ENCODE peak calls at places on chromosome 21, in five cellular contexts. J is GM23338, Z is tibial nerve, P is suprapubic skin, Y is A549. U is an unnamed sample.
A peak's percentile ranks its signal among the peaks of the same experiment; 100 is the strongest.

GRCh38 chr21:35933466-35933865 is 126.9 kb downstream of the SETD4 start:
- DNase-seq in J (peak; percentile 52), P (peak; percentile 87), Y (no peak), Z (peak; percentile 60), U (peak; percentile 76)

GRCh38 chr21:15935530-15935929 is 205.7 kb downstream of the USP25 start:
- DNase-seq in P (no peak), Y (no peak), J (no peak), Z (no peak), U (no peak)

GRCh38 chr21:36980280-36981048 is 14.0 kb upstream of the HLCS start:
- DNase-seq in Y (no peak), Z (no peak), J (peak; percentile 65), P (peak; percentile 64), U (no peak)

GRCh38 chr21:26405071-26405470 is 168.0 kb downstream of the CYYR1 start:
- DNase-seq in Y (no peak), P (no peak), Z (no peak), J (peak; percentile 16), U (no peak)

GRCh38 chr21:15967661-15968060 is 237.9 kb downstream of the USP25 start:
- DNase-seq in P (no peak), Y (no peak), J (peak; percentile 40), Z (no peak), U (peak; percentile 56)

GRCh38 chr21:38455403-38455802 is 42.9 kb downstream of the ERG start:
- DNase-seq in Y (no peak), J (no peak), Z (no peak), P (no peak), U (no peak)

GRCh38 chr21:46152939-46153258 is 2.5 kb downstream of the FTCD start:
- DNase-seq in J (no peak), Y (no peak), Z (no peak), P (no peak), U (no peak)

GRCh38 chr21:25721987-25722386 is 12.7 kb downstream of the ATP5PF start:
- DNase-seq in Y (no peak), J (no peak), Z (no peak), P (no peak), U (no peak)

GRCh38 chr21:40752125-40752524 is 94.8 kb downstream of the DSCAM start:
- DNase-seq in Y (no peak), P (no peak), J (peak; percentile 40), Z (no peak), U (no peak)

GRCh38 chr21:37532868-37533780 is 166.6 kb downstream of the DYRK1A start:
- DNase-seq in Y (peak; percentile 41), P (peak; percentile 51), Z (no peak), J (no peak), U (no peak)

GRCh38 chr21:14901482-14901958 is 163.3 kb downstream of the NRIP1 start:
- DNase-seq in Y (no peak), P (no peak), Z (no peak), J (no peak), U (no peak)

GRCh38 chr21:32587651-32588050 is 2.3 kb upstream of the TCP10L start:
- DNase-seq in J (no peak), P (no peak), Z (no peak), Y (no peak), U (no peak)

GRCh38 chr21:39612233-39613028 is at the start of gene B3GALT5:
- DNase-seq in J (peak; percentile 94), Z (no peak), P (no peak), Y (no peak), U (no peak)

GRCh38 chr21:37063433-37063832 is 9.4 kb downstream of the PIGP start:
- DNase-seq in Y (no peak), J (no peak), P (no peak), Z (no peak), U (no peak)

GRCh38 chr21:38766987-38767722 is 38.6 kb upstream of the ETS2 start:
- DNase-seq in Z (no peak), Y (no peak), J (no peak), P (no peak), U (no peak)

GRCh38 chr21:29506947-29507346 is 208.2 kb downstream of the BACH1 start:
- DNase-seq in P (no peak), Z (no peak), J (no peak), Y (no peak), U (no peak)

GRCh38 chr21:34526618-34527290 is 14.7 kb upstream of the KCNE1 start:
- DNase-seq in Z (peak; percentile 44), P (peak; percentile 89), J (peak; percentile 85), Y (peak; percentile 78), U (peak; percentile 96)

GRCh38 chr21:29296452-29296851 is 2.3 kb upstream of the BACH1 start:
- DNase-seq in J (no peak), Y (no peak), Z (no peak), P (no peak), U (no peak)

GRCh38 chr21:36170823-36171222 is 14.2 kb downstream of the DOP1B start:
- DNase-seq in J (no peak), P (no peak), Y (no peak), Z (no peak), U (no peak)

GRCh38 chr21:16116798-16117197 is 387.0 kb downstream of the USP25 start:
- DNase-seq in J (no peak), Y (no peak), Z (no peak), P (no peak), U (no peak)

GRCh38 chr21:39332175-39332574 is 16.7 kb downstream of the HMGN1 start:
- DNase-seq in Z (no peak), Y (no peak), P (no peak), J (peak; percentile 52), U (no peak)

GRCh38 chr21:36156339-36156814 is 247 bp upstream of the DOP1B start:
- DNase-seq in Z (peak; percentile 99), J (peak; percentile 100), Y (peak; percentile 73), P (peak; percentile 100), U (peak; percentile 96)

GRCh38 chr21:40334159-40334558 is 466.9 kb downstream of the PCP4 start:
- DNase-seq in Z (no peak), Y (no peak), J (no peak), P (no peak), U (no peak)

GRCh38 chr21:46409641-46410406 is 48.9 kb upstream of the DIP2A start:
- DNase-seq in P (no peak), Z (no peak), Y (no peak), J (no peak), U (no peak)

GRCh38 chr21:35323947-35324346 is 274.8 kb upstream of the RUNX1 start:
- DNase-seq in J (no peak), Y (no peak), Z (no peak), P (no peak), U (no peak)

GRCh38 chr21:38277501-38278111 is 20.8 kb downstream of the KCNJ15 start:
- DNase-seq in P (no peak), Z (no peak), J (no peak), Y (peak; percentile 63), U (peak; percentile 81)

GRCh38 chr21:37784591-37785318 is 131.5 kb downstream of the KCNJ6 start:
- DNase-seq in P (no peak), J (no peak), Z (no peak), Y (no peak), U (no peak)

GRCh38 chr21:33394260-33394659 is 9.0 kb upstream of the IFNGR2 start:
- DNase-seq in Z (no peak), Y (no peak), J (no peak), P (no peak), U (no peak)

GRCh38 chr21:34670220-34670961 is 1.6 kb downstream of the CLIC6 start:
- DNase-seq in P (no peak), Z (no peak), J (peak; percentile 70), Y (no peak), U (peak; percentile 15)

GRCh38 chr21:34189506-34189905 is 116.1 kb downstream of the MRPS6 start:
- DNase-seq in Z (no peak), J (no peak), Y (no peak), P (no peak), U (no peak)

GRCh38 chr21:46297311-46298082 is 11.4 kb downstream of the YBEY start:
- DNase-seq in J (peak; percentile 79), P (no peak), Y (no peak), Z (no peak), U (no peak)

GRCh38 chr21:19353271-19353670 is 949.7 kb upstream of the TMPRSS15 start:
- DNase-seq in J (peak; percentile 2), Y (no peak), Z (no peak), P (no peak), U (no peak)

DNA sequence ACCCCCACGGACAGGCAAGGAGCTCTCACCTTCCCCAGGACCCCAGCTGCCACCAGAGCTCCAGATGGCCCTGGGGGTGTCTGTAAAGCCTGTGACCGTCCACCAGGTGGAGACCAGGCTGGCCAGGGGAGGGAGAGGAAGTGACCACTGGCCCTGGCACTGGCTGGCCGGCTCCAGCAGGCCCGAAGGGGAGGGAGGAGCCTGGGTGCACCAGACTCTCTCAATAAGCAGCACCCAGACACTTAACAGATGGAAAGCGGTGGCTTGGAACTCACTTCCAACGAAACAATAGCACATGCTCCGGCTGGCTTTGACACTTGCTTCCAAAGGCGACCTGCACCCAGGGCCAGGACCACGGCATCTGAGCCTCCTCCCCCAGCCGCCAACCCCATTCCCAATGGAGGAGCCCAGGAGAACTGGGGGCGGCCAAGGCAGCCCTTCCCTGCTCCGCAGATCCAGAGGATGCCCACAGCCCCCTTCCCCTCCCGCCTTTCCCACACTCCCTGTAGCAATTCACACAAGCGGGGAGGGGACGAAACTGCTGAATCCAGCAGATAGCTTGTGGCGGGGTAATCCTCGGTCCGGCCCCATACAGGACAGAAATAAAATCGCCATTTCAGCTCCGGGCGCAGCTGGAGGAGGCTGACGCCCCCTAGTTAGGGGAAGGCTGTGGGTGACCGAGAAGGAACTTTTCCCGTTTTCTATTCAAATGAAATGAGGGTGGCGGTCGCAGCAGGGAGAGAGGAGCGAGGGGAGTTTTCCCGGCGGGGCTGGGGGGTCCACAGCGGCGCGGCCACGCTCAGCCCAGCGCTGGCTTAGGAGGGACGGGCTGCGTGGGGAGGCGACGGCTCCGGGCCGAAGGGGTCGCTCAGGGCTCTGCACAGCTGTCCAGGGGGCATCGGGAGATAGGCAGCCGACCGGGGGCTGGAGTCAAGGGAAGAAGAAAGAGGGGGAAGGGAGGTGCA is 612 bp upstream of the PDE9A start:
- DNase-seq in Z (peak; percentile 43), J (peak; percentile 68), Y (peak; percentile 47), P (no peak), U (peak; percentile 56)
- H3K4me3 ChIP-seq in Z (peak overlapping the region; percentile 84), J (peak overlapping the region; percentile 89), Y (peak overlapping the region; percentile 77), P (peak overlapping the region; percentile 61), U (peak overlapping the region; percentile 28)

GRCh38 chr21:17529648-17530047 is 16.8 kb downstream of the CXADR start:
- DNase-seq in Y (no peak), Z (no peak), J (no peak), P (no peak), U (no peak)

GRCh38 chr21:17524635-17525034 is 11.8 kb downstream of the CXADR start:
- DNase-seq in P (no peak), Z (no peak), J (no peak), Y (no peak), U (no peak)

GRCh38 chr21:17527711-17528110 is 14.9 kb downstream of the CXADR start:
- DNase-seq in Y (no peak), J (peak; percentile 53), Z (no peak), P (no peak), U (no peak)

GRCh38 chr21:17527240-17527639 is 14.4 kb downstream of the CXADR start:
- DNase-seq in Z (no peak), J (no peak), P (no peak), Y (no peak), U (no peak)

GRCh38 chr21:17526771-17527170 is 13.9 kb downstream of the CXADR start:
- DNase-seq in P (no peak), Y (no peak), J (no peak), Z (no peak), U (no peak)
- H3K4me1 ChIP-seq in P (peaks cover 26% of the 10 kb centered on the region), Y (peaks cover 44% of the 10 kb centered on the region), J (peaks cover 75% of the 10 kb centered on the region), Z (no peaks in the 10 kb centered on the region), U (peaks cover 15% of the 10 kb centered on the region)

GRCh38 chr21:17660449-17660848 is 47.7 kb upstream of the BTG3 start:
- DNase-seq in J (no peak), P (no peak), Z (no peak), Y (no peak), U (no peak)
- H3K4me3 ChIP-seq in J (no peak overlapping the region), P (no peak overlapping the region), Z (no peak overlapping the region), Y (no peak overlapping the region), U (no peak overlapping the region)

GRCh38 chr21:43029785-43030184 is 45.9 kb downstream of the CBS start:
- DNase-seq in J (no peak), P (no peak), Y (no peak), Z (no peak), U (no peak)
- H3K4me1 ChIP-seq in J (no peaks in the 10 kb centered on the region), P (no peaks in the 10 kb centered on the region), Y (no peaks in the 10 kb centered on the region), Z (no peaks in the 10 kb centered on the region), U (peaks cover 41% of the 10 kb centered on the region)